ENCODE peak calls at places on chromosomes 5 and 9, in seven cellular contexts. F is GM23338; P is heart right ventricle; J is NCI-H1092 treated with DMSO at 0.1 percent for 48 hours; C is uterus; V is AG04449; N is stimulated activated CD4-positive, alpha-beta T cell treated with anti-CD3 and anti-CD28 coated beads, Interleukin-1b, Interleukin-23, amount 100 ng/mL, for 1 hour. H is an unnamed sample.

GRCh38 chr5:72015103-72015548 is 92.1 kb upstream of the MAP1B start:
- DNase-seq in C (no peak), J (peak), F (no peak), N (no peak), V (no peak), P (peak), H (no peak)

GRCh38 chr5:119274767-119275130 is 81.1 kb upstream of the TNFAIP8 start:
- DNase-seq in N (no peak), C (no peak), F (no peak), J (no peak), V (peak), P (no peak), H (no peak)

GRCh38 chr9:131483319-131484050 is 19.2 kb upstream of the POMT1 start:
- DNase-seq in J (no peak), P (peak), N (no peak), V (no peak), F (no peak), C (no peak), H (no peak)

GRCh38 chr9:71303351-71303750 is 181.9 kb upstream of the TRPM3 start:
- DNase-seq in C (no peak), J (no peak), P (no peak), V (no peak), F (no peak), N (no peak), H (no peak)

GRCh38 chr9:136543830-136544548 is 1.9 kb downstream of the NOTCH1 start:
- DNase-seq in J (no peak), F (no peak), C (no peak), P (no peak), N (no peak), V (no peak), H (no peak)

GRCh38 chr9:98652741-98653140 is 56.0 kb downstream of the GABBR2 start:
- DNase-seq in N (no peak), V (no peak), F (no peak), C (no peak), J (no peak), P (no peak), H (no peak)

GRCh38 chr5:55039843-55040242 is 15.8 kb downstream of the GZMK start:
- DNase-seq in C (no peak), J (no peak), F (no peak), V (no peak), N (no peak), P (no peak), H (no peak)

GRCh38 chr9:84705128-84705527 is 35.6 kb downstream of the NTRK2 start:
- DNase-seq in C (no peak), N (no peak), J (no peak), F (no peak), V (no peak), P (no peak), H (no peak)

GRCh38 chr9:91422832-91423711 is 560 bp downstream of the NFIL3 start:
- DNase-seq in N (peak), P (peak), J (peak), C (peak), F (peak), V (no peak), H (no peak)